ENCODE peak calls at places on chromosomes 6 and 20, in six cellular contexts. B is MV-4-11; V is stimulated activated CD4-positive, alpha-beta T cell treated with anti-CD3 and anti-CD28 coated beads, Interleukin-4, amount 100 ng/mL, for 1 hour; E is epithelial cell of proximal tubule; L is activated CD4-positive, alpha-beta memory T cell treated with anti-CD3 and anti-CD28 coated beads, Interleukin-2, amount 10 ng/mL, durations not matched to agents 7 days and 5 days; S is activated CD4-positive, alpha-beta T cell treated with anti-CD3 and anti-CD28 coated beads, Interleukin-2, amount 50 U/mL, for 24 hours. P is an unnamed sample.

GRCh38 chr20:14845199-14846160 is 508.1 kb upstream of the FLRT3 start:
- DNase-seq in B (no peak), V (no peak), E (peak), L (no peak), S (no peak), P (no peak)

GRCh38 chr20:48149887-48150286 is 364.6 kb upstream of the SULF2 start:
- DNase-seq in B (no peak), V (no peak), E (no peak), L (no peak), S (no peak), P (peak)

GRCh38 chr6:85033547-85033946 is 269.1 kb upstream of the TBX18 start:
- DNase-seq in B (no peak), V (no peak), E (no peak), L (no peak), S (no peak), P (no peak)

GRCh38 chr6:163823577-163823976 is 409.1 kb downstream of the QKI start:
- DNase-seq in B (no peak), V (no peak), E (no peak), L (no peak), S (no peak), P (no peak)

GRCh38 chr20:64188071-64188470 is 23.8 kb downstream of the MYT1 start:
- DNase-seq in B (no peak), V (no peak), E (no peak), L (no peak), S (no peak), P (no peak)

GRCh38 chr6:130558131-130558530 is 192.3 kb downstream of the TMEM200A start:
- DNase-seq in B (no peak), V (no peak), E (no peak), L (no peak), S (no peak), P (no peak)

GRCh38 chr20:37945034-37945660 is 42.2 kb downstream of the VSTM2L start:
- DNase-seq in B (no peak), V (no peak), E (no peak), L (peak), S (no peak), P (peak)

GRCh38 chr6:155481215-155481614 is 25.6 kb upstream of the NOX3 start:
- DNase-seq in B (no peak), V (no peak), E (no peak), L (no peak), S (no peak), P (no peak)

GRCh38 chr6:157244175-157244574 is 79.1 kb downstream of the TMEM242 start:
- DNase-seq in B (peak), V (no peak), E (no peak), L (no peak), S (no peak), P (peak)

GRCh38 chr6:121849477-121849876 is 414.0 kb downstream of the GJA1 start:
- DNase-seq in B (peak), V (no peak), E (no peak), L (no peak), S (peak), P (peak)

GRCh38 chr6:96016781-96017180 is 1.0 kb downstream of the FUT9 start:
- DNase-seq in B (no peak), V (no peak), E (no peak), L (no peak), S (no peak), P (no peak)

GRCh38 chr6:169990095-169991030 is 238.9 kb downstream of the ERMARD start:
- DNase-seq in B (peak), V (peak), E (no peak), L (peak), S (peak), P (peak)

GRCh38 chr6:133809406-133809805 is 79.5 kb upstream of the TCF21 start:
- DNase-seq in B (no peak), V (no peak), E (no peak), L (no peak), S (no peak), P (no peak)

GRCh38 chr6:41584668-41585205 is 38.6 kb downstream of the FOXP4 start:
- DNase-seq in B (no peak), V (no peak), E (no peak), L (no peak), S (no peak), P (no peak)

GRCh38 chr20:13791562-13792459 is 7.0 kb downstream of the NDUFAF5 start:
- DNase-seq in B (no peak), V (no peak), E (no peak), L (no peak), S (no peak), P (no peak)

GRCh38 chr6:119034827-119035458 is 43.5 kb downstream of the FAM184A start:
- DNase-seq in B (no peak), V (no peak), E (no peak), L (no peak), S (no peak), P (no peak)

GRCh38 chr20:17965042-17965697 is 3.4 kb downstream of the SNX5 start:
- DNase-seq in B (no peak), V (no peak), E (no peak), L (no peak), S (no peak), P (no peak)

GRCh38 chr6:125753218-125753936 is 3.9 kb downstream of the HEY2 start:
- DNase-seq in B (no peak), V (no peak), E (no peak), L (no peak), S (no peak), P (no peak)

GRCh38 chr6:2970753-2971419 is 481 bp downstream of the SERPINB6 start:
- DNase-seq in B (peak), V (peak), E (no peak), L (peak), S (no peak), P (peak)

GRCh38 chr20:45337367-45338120 is 10.7 kb downstream of the SDC4 start:
- DNase-seq in B (no peak), V (no peak), E (no peak), L (no peak), S (no peak), P (peak)

GRCh38 chr20:36467076-36467999 is 74.0 kb upstream of the MYL9 start:
- DNase-seq in B (no peak), V (peak), E (no peak), L (peak), S (no peak), P (peak)

GRCh38 chr20:31593221-31594001 is 11.7 kb upstream of the ID1 start:
- DNase-seq in B (peak), V (peak), E (no peak), L (no peak), S (no peak), P (peak)

GRCh38 chr20:42530855-42531674 is 658.6 kb downstream of the PTPRT start:
- DNase-seq in B (peak), V (no peak), E (peak), L (no peak), S (no peak), P (peak)